ENCODE peak calls at places on chromosomes 3 and 15, in eight cellular contexts. N is bronchial epithelial cell; E is NCI-H146; V is stromal cell of bone marrow; D is erythroblast; Z is activated T-helper 2 cell treated with anti-CD3 and anti-CD28 coated beads, Interferon-gamma antibody, Interleukin-2, Interleukin-4, amounts not matched to agents 10 μg/mL and 5 μg/mL and 100 μg/mL, durations not matched to agents 14 hours and 24 hours and 36 hours; C is M059J; A is neuronal stem cell. U is an unnamed sample.

GRCh38 chr15:25624504-25625172 is 185.8 kb upstream of the UBE3A start:
- DNase-seq in N (no peak), E (no peak), V (no peak), D (no peak), Z (no peak), C (no peak), A (no peak), U (no peak)

GRCh38 chr3:36318584-36319200 is 61.6 kb upstream of the STAC start:
- DNase-seq in N (no peak), E (no peak), V (no peak), D (no peak), Z (no peak), C (no peak), A (no peak), U (no peak)

GRCh38 chr15:66698318-66698961 is 3.6 kb upstream of the SMAD6 start:
- DNase-seq in N (peak), E (peak), V (peak), D (peak), Z (no peak), C (peak), A (peak), U (no peak)

GRCh38 chr15:58438956-58439355 is 7.2 kb downstream of the LIPC start:
- DNase-seq in N (peak), E (peak), V (no peak), D (peak), Z (peak), C (peak), A (peak), U (peak)

GRCh38 chr3:188000361-188000861 is 153.5 kb upstream of the LPP start:
- DNase-seq in N (no peak), E (peak), V (no peak), D (no peak), Z (no peak), C (no peak), A (no peak), U (no peak)

GRCh38 chr3:28134792-28135375 is 106.5 kb upstream of the CMC1 start:
- DNase-seq in N (no peak), E (no peak), V (no peak), D (no peak), Z (no peak), C (no peak), A (no peak), U (no peak)

GRCh38 chr15:89852342-89853005 is 37.8 kb upstream of the ANPEP start:
- DNase-seq in N (no peak), E (no peak), V (no peak), D (no peak), Z (no peak), C (no peak), A (no peak), U (no peak)

GRCh38 chr15:24772709-24773373 is 97.3 kb downstream of the NPAP1 start:
- DNase-seq in N (peak), E (peak), V (peak), D (peak), Z (peak), C (peak), A (peak), U (peak)

GRCh38 chr3:72339750-72340025 is 508.6 kb downstream of the SHQ1 start:
- DNase-seq in N (no peak), E (no peak), V (no peak), D (no peak), Z (no peak), C (no peak), A (no peak), U (no peak)

GRCh38 chr15:78507831-78508160 is 419 bp downstream of the HYKK start:
- DNase-seq in N (no peak), E (peak), V (no peak), D (no peak), Z (no peak), C (no peak), A (no peak), U (no peak)

GRCh38 chr15:25690673-25691543 is 172.2 kb downstream of the ATP10A start:
- DNase-seq in N (peak), E (no peak), V (peak), D (no peak), Z (no peak), C (peak), A (no peak), U (no peak)

GRCh38 chr15:38647683-38648082 is 83.1 kb upstream of the RASGRP1 start:
- DNase-seq in N (peak), E (no peak), V (no peak), D (no peak), Z (no peak), C (peak), A (no peak), U (no peak)

GRCh38 chr3:110711130-110711832 is 360.3 kb upstream of the NECTIN3 start:
- DNase-seq in N (no peak), E (no peak), V (no peak), D (no peak), Z (no peak), C (no peak), A (no peak), U (no peak)

GRCh38 chr3:130841357-130841756 is 52.5 kb upstream of the ATP2C1 start:
- DNase-seq in N (peak), E (no peak), V (peak), D (no peak), Z (no peak), C (peak), A (no peak), U (no peak)

GRCh38 chr15:70869346-70869745 is 15.4 kb upstream of the LARP6 start:
- DNase-seq in N (no peak), E (no peak), V (no peak), D (no peak), Z (no peak), C (no peak), A (no peak), U (no peak)

GRCh38 chr3:4644954-4645353 is 151.8 kb downstream of the ITPR1 start:
- DNase-seq in N (no peak), E (no peak), V (no peak), D (no peak), Z (no peak), C (no peak), A (no peak), U (no peak)

GRCh38 chr3:13286873-13287272 is 133.2 kb downstream of the NUP210 start:
- DNase-seq in N (no peak), E (no peak), V (no peak), D (no peak), Z (no peak), C (no peak), A (no peak), U (no peak)

GRCh38 chr3:148464246-148464645 is 233.5 kb upstream of the AGTR1 start:
- DNase-seq in N (no peak), E (no peak), V (peak), D (no peak), Z (no peak), C (peak), A (no peak), U (no peak)

GRCh38 chr3:108757404-108757982 is at the start of gene RETNLB:
- DNase-seq in N (no peak), E (peak), V (no peak), D (no peak), Z (no peak), C (no peak), A (no peak), U (no peak)

GRCh38 chr15:98896802-98897732 is 110.5 kb downstream of the PGPEP1L start:
- DNase-seq in N (peak), E (no peak), V (peak), D (peak), Z (no peak), C (peak), A (no peak), U (no peak)

GRCh38 chr15:73389539-73389938 is 20.8 kb upstream of the HCN4 start:
- DNase-seq in N (no peak), E (no peak), V (no peak), D (no peak), Z (no peak), C (no peak), A (no peak), U (no peak)

U was measured in activated T-helper 1 cell treated with anti-CD3 and anti-CD28 coated beads, Interleukin-12 subunit alpha, Interleukin-12 subunit beta, Interleukin-2, Interleukin-4 antibody, amounts not matched to agents 30 ng/mL and 10 ng/mL and 1 ng/mL, durations not matched to agents 14 hours and 24 hours and 36 hours.